ENCODE peak calls at places on chromosomes 6 and 20, in eight cellular contexts. A is NAMALWA, D is EL, H is islet precursor cell, S is A549, T is NCI-H1105, W is progenitor cell of endocrine pancreas, E is NCI-H446 treated with DMSO at 0.1 percent for 48 hours. G is an unnamed sample.

GRCh38 chr6:143596857-143597256 is 80.9 kb upstream of the PHACTR2 start:
- DNase-seq in A (no peak), D (no peak), H (no peak), S (no peak), T (no peak), W (no peak), E (no peak), G (peak)

GRCh38 chr6:156686429-156686939 is 90.7 kb upstream of the ARID1B start:
- DNase-seq in A (peak), D (no peak), H (peak), S (peak), T (peak), W (no peak), E (peak), G (peak)

GRCh38 chr6:95848717-95849116 is 167.1 kb upstream of the FUT9 start:
- DNase-seq in A (no peak), D (no peak), H (no peak), S (no peak), T (no peak), W (no peak), E (no peak), G (no peak)

GRCh38 chr6:149840345-149841075 is 23.6 kb downstream of the LRP11 start:
- DNase-seq in A (peak), D (peak), H (peak), S (peak), T (peak), W (peak), E (no peak), G (peak)

GRCh38 chr6:159833556-159833955 is 33.5 kb downstream of the PNLDC1 start:
- DNase-seq in A (no peak), D (peak), H (no peak), S (no peak), T (no peak), W (no peak), E (no peak), G (no peak)

GRCh38 chr6:137036566-137037300 is 8.0 kb downstream of the IL20RA start:
- DNase-seq in A (no peak), D (no peak), H (no peak), S (no peak), T (no peak), W (no peak), E (no peak), G (no peak)

GRCh38 chr20:1945134-1945618 is 48.7 kb downstream of the PDYN start:
- DNase-seq in A (no peak), D (no peak), H (peak), S (no peak), T (no peak), W (no peak), E (no peak), G (peak)

GRCh38 chr20:43536817-43537440 is 21.9 kb upstream of the SGK2 start:
- DNase-seq in A (no peak), D (peak), H (peak), S (no peak), T (no peak), W (no peak), E (no peak), G (no peak)

GRCh38 chr20:31418307-31418706 is 12.3 kb upstream of the DEFB121 start:
- DNase-seq in A (no peak), D (no peak), H (no peak), S (no peak), T (no peak), W (no peak), E (no peak), G (no peak)

GRCh38 chr6:22222469-22222868 is 74.4 kb downstream of the PRL start:
- DNase-seq in A (no peak), D (no peak), H (peak), S (no peak), T (no peak), W (no peak), E (no peak), G (no peak)

GRCh38 chr6:2980465-2980855 is 9.1 kb upstream of the SERPINB6 start:
- DNase-seq in A (no peak), D (no peak), H (no peak), S (no peak), T (no peak), W (no peak), E (no peak), G (no peak)

GRCh38 chr6:29720863-29721262 is 2.4 kb upstream of the HLA-F start:
- DNase-seq in A (no peak), D (no peak), H (no peak), S (no peak), T (no peak), W (no peak), E (no peak), G (no peak)

GRCh38 chr20:47493175-47493953 is 8.3 kb upstream of the NCOA3 start:
- DNase-seq in A (peak), D (peak), H (peak), S (peak), T (peak), W (no peak), E (peak), G (peak)

GRCh38 chr20:53205046-53205445 is 232.9 kb downstream of the TSHZ2 start:
- DNase-seq in A (no peak), D (no peak), H (peak), S (no peak), T (no peak), W (no peak), E (peak), G (no peak)

GRCh38 chr6:170087946-170088348 is 202.9 kb downstream of the DLL1 start:
- DNase-seq in A (peak), D (no peak), H (peak), S (no peak), T (no peak), W (no peak), E (no peak), G (no peak)

GRCh38 chr6:121413831-121414368 is 21.5 kb upstream of the GJA1 start:
- DNase-seq in A (no peak), D (no peak), H (no peak), S (no peak), T (no peak), W (no peak), E (no peak), G (peak)

GRCh38 chr6:90295854-90296345 is 743 bp downstream of the BACH2 start:
- DNase-seq in A (peak), D (peak), H (peak), S (peak), T (peak), W (peak), E (peak), G (peak)

GRCh38 chr20:36542019-36542488 is 735 bp downstream of the MYL9 start:
- DNase-seq in A (no peak), D (peak), H (peak), S (no peak), T (no peak), W (peak), E (no peak), G (peak)

GRCh38 chr6:42030585-42031506 is 19.5 kb upstream of the TAF8 start:
- DNase-seq in A (peak), D (no peak), H (no peak), S (no peak), T (no peak), W (no peak), E (no peak), G (peak)

GRCh38 chr6:37115236-37115894 is 54.6 kb upstream of the PIM1 start:
- DNase-seq in A (no peak), D (no peak), H (no peak), S (no peak), T (no peak), W (no peak), E (no peak), G (peak)

GRCh38 chr6:30322527-30323501 is 3.9 kb upstream of the TRIM39 start:
- DNase-seq in A (no peak), D (peak), H (peak), S (no peak), T (no peak), W (no peak), E (no peak), G (peak)

GRCh38 chr6:164097557-164098398 is 683.3 kb downstream of the QKI start:
- DNase-seq in A (peak), D (peak), H (peak), S (no peak), T (no peak), W (no peak), E (no peak), G (no peak)

GRCh38 chr20:44370639-44371218 is 15.2 kb downstream of the HNF4A start:
- DNase-seq in A (no peak), D (no peak), H (peak), S (peak), T (no peak), W (no peak), E (no peak), G (no peak)

GRCh38 chr6:91352285-91352684 is 765.4 kb upstream of the MAP3K7 start:
- DNase-seq in A (no peak), D (no peak), H (no peak), S (no peak), T (no peak), W (no peak), E (no peak), G (peak)

G was measured in fibroblast of villous mesenchyme.